ENCODE peak calls at places on chromosomes 2 and 18, in six cellular contexts. O is H1, G is K562, J is GM12878, L is HepG2, K is GM12891. Q is an unnamed sample.

GRCh38 chr18:5895886-5896740 is 791 bp upstream of the TMEM200C start:
- DNase-seq in G (no peak), L (no peak), K (no peak), O (peak), J (no peak), Q (peak)

GRCh38 chr2:86700705-86701104 is 19.4 kb upstream of the RMND5A start:
- DNase-seq in G (no peak), O (no peak), J (no peak), L (no peak), K (no peak), Q (no peak)

GRCh38 chr2:29000481-29000880 is 19.4 kb downstream of the TOGARAM2 start:
- DNase-seq in O (no peak), G (peak), L (no peak), J (peak), K (peak), Q (peak)

GRCh38 chr2:1071650-1072049 is 121.0 kb downstream of the SNTG2 start:
- DNase-seq in K (no peak), J (no peak), L (no peak), O (no peak), G (no peak), Q (no peak)

GRCh38 chr2:108998911-108999310 is 9.9 kb upstream of the EDAR start:
- DNase-seq in O (no peak), J (no peak), G (no peak), K (no peak), L (no peak), Q (no peak)

GRCh38 chr2:202944403-202944802 is 32.3 kb downstream of the CARF start:
- DNase-seq in L (no peak), K (no peak), G (no peak), J (no peak), O (no peak), Q (no peak)

GRCh38 chr2:182066439-182067061 is 80.9 kb downstream of the PPP1R1C start:
- DNase-seq in J (no peak), K (no peak), O (no peak), G (no peak), L (no peak), Q (no peak)

GRCh38 chr2:226115102-226115831 is 684.4 kb downstream of the IRS1 start:
- DNase-seq in K (no peak), J (no peak), O (no peak), L (peak), G (no peak), Q (no peak)

GRCh38 chr2:27566628-27567027 is 16.2 kb upstream of the ZNF512 start:
- DNase-seq in J (no peak), O (no peak), G (no peak), L (no peak), K (no peak), Q (no peak)

GRCh38 chr2:45691152-45691551 is 39.7 kb downstream of the PRKCE start:
- DNase-seq in J (peak), L (no peak), G (no peak), K (no peak), O (no peak), Q (no peak)

GRCh38 chr2:148524519-148524919 is 120.0 kb upstream of the EPC2 start:
- DNase-seq in G (no peak), L (no peak), K (no peak), J (no peak), O (no peak), Q (no peak)

GRCh38 chr2:151781642-151782041 is 46.6 kb downstream of the ARL5A start:
- DNase-seq in O (no peak), G (no peak), J (no peak), K (no peak), L (no peak), Q (no peak)

GRCh38 chr18:53909668-53910067 is 314.8 kb downstream of the MBD2 start:
- DNase-seq in O (peak), L (peak), G (peak), J (no peak), K (peak), Q (no peak)
- TF ChIP-seq TAF1 in O (no peak), L (no peak), G (no peak), J (no peak), K (no peak), Q (no peak)

GRCh38 chr2:187453078-187453641 is 5.1 kb upstream of the CALCRL start:
- DNase-seq in J (no peak), O (no peak), K (no peak), L (no peak), G (peak), Q (no peak)

DNA sequence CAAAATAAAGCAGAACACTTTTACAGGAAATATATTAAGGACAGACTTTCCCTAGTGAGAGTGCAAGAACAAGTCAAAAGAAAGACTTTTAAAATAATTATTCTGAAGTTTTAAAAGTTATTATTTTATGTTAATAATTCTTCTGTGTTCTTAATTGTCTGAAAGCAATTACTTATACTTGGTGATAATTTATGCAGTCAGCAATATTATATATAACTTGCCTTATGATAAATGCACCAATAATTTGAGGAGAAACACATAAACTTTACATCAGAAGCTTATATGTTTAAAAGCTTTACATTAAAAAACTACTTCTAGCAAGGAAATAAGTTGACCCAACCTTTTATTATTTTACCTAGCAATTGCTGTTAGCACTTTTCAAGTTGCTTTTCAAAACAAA is 3.5 kb upstream of the CALCRL start:
- DNase-seq in G (no peak), O (no peak), J (no peak), K (no peak), L (no peak), Q (no peak)
- TF ChIP-seq POLR2A in G (no peak), O (no peak), J (no peak), K (no peak), L (no peak), Q (no peak)

DNA sequence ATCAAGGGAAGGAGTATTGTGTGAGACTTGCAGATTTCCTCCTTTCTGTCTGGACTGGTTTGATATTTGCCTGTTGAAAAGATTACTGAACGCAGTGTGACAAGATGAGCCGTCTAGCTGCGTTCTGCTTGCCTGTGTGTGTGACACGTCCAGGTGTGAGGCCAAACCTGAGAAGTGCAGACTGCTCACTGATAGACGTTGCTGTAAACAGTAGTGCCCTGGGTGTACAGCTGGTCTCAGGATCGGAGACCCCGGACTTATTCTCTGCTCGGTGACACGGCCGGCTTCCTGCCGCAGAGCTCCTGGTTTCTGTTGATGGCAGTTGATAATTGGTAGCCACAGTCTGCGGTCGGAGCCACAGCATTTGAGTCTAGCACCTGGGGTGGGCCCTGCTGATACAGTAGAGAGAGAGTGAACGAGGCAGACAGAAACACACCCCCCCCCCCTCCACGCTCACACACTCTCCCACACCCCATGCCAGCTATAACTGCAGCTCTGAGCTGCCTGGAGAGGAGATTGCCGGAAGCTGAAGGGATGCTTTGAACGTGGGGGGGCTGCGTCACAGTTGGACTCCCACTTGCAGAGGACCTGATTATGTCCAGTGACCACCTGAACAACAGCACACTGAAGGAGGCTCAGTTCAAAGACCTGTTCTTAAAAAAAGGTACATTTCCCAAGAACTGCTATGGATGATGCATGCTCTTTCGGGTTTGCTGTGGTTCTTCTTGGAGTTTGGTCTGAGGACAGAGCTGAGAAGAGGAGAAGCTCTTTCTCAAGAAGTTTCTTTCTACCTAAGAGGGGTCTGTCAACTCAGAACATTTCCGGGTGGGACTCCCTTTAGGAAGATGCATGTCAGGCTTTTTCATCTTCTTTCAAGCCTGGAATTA is 114.0 kb downstream of the FAM210A start:
- DNase-seq in L (no peak), O (no peak), G (no peak), K (no peak), J (peak), Q (peak)
- TF ChIP-seq POLR2AphosphoS5 in L (no peak), O (no peak), G (no peak), K (peak), J (peak), Q (peak)

GRCh38 chr2:112597537-112598322 is 13.3 kb downstream of the CHCHD5 start:
- DNase-seq in J (no peak), G (no peak), L (no peak), K (no peak), O (no peak), Q (no peak)
- TF ChIP-seq TAF1 in J (no peak), G (no peak), L (no peak), K (no peak), O (no peak), Q (no peak)

GRCh38 chr2:9235388-9236344 is 29.1 kb downstream of the ASAP2 start:
- DNase-seq in O (no peak), L (peak), G (no peak), K (no peak), J (no peak), Q (no peak)
- TF ChIP-seq POLR2A in O (no peak), L (no peak), G (no peak), K (no peak), J (no peak), Q (no peak)

DNA sequence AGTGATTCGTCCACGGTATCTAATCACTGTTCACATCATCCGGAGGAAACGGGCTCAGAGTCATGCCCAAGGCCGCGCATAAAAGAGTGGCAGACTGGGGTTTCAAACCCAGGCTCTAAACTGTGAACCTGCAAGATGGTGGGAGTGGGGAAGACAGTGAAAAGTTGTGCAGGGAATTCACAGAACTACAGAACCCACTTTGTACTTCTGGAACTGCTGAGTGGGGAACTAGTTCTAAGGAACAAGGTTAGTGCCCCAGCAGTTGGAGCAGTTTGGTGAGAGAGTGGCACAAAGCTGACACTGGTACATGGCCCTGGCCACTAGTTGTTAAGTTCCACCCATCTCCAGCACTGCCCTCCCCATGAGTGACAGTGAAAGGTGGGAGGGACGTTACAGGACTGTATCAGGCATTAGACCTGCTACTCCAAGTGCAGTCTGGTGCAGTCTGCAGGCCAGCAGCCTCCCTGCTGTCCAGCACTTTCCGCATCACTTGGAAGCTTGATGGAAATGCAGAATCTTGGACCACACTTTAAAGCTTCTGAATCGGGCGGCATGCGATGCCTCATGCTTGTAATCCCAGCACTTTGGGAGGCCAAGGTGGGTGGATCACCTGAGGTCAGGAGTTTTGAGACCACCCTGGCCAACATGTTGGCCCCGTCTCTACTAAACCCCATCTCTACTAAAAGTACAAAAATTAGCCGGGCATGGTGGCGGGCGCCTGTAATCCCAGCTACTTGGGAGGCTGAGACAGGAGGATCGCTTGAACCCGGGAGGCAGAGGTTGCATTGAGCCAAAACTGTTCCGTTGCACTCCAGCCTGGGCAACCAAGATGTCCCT is 47.3 kb downstream of the C2orf42 start:
- DNase-seq in L (peak), K (no peak), G (peak), J (no peak), O (no peak), Q (no peak)
- TF ChIP-seq POLR2AphosphoS5 in L (peak), K (peak), G (peak), J (no peak), O (peak), Q (peak)